ENCODE peak calls at places on chromosomes 6 and 20, in eight cellular contexts. One of them, this sample, is unnamed. For H3K27me3, H3K4me1 and H3K9me3, the result is how much of the 10 kb centered on the place peaks cover.

GRCh38 chr6:157756708-157757429 is 66.2 kb upstream of the SNX9 start:
- DNase-seq in right lobe of liver: peak
- DNase-seq in mammary epithelial cell: peak
- DNase-seq in GM23248: peak
- DNase-seq in HCT116: peak
- DNase-seq in aorta: peak
- DNase-seq in colonic mucosa: peak
- DNase-seq in mesenchymal stem cell: peak
- DNase-seq in this sample: peak

GRCh38 chr20:56820984-56821383 is 191.9 kb downstream of the TFAP2C start:
- DNase-seq in colonic mucosa: no peak
- DNase-seq in mesenchymal stem cell: no peak
- DNase-seq in GM23248: no peak
- DNase-seq in mammary epithelial cell: no peak
- DNase-seq in right lobe of liver: no peak
- DNase-seq in aorta: no peak
- DNase-seq in HCT116: no peak
- DNase-seq in this sample: no peak

GRCh38 chr20:60892095-60892813 is 359.8 kb upstream of the CDH4 start:
- DNase-seq in GM23248: no peak
- DNase-seq in HCT116: no peak
- DNase-seq in right lobe of liver: no peak
- DNase-seq in mesenchymal stem cell: no peak
- DNase-seq in mammary epithelial cell: no peak
- DNase-seq in aorta: no peak
- DNase-seq in colonic mucosa: no peak
- DNase-seq in this sample: no peak

GRCh38 chr6:99838607-99839006 is 155.4 kb downstream of the MCHR2 start:
- DNase-seq in mesenchymal stem cell: no peak
- DNase-seq in colonic mucosa: no peak
- DNase-seq in mammary epithelial cell: no peak
- DNase-seq in aorta: no peak
- DNase-seq in HCT116: no peak
- DNase-seq in right lobe of liver: no peak
- DNase-seq in GM23248: no peak
- DNase-seq in this sample: no peak

GRCh38 chr6:41712651-41713103 is 22.7 kb downstream of the TFEB start:
- DNase-seq in colonic mucosa: no peak
- DNase-seq in right lobe of liver: peak
- DNase-seq in HCT116: no peak
- DNase-seq in mammary epithelial cell: no peak
- DNase-seq in aorta: peak
- DNase-seq in mesenchymal stem cell: no peak
- DNase-seq in GM23248: peak
- DNase-seq in this sample: no peak

GRCh38 chr20:33689973-33690372 is 3.8 kb upstream of the E2F1 start:
- DNase-seq in mesenchymal stem cell: peak
- DNase-seq in mammary epithelial cell: no peak
- DNase-seq in HCT116: no peak
- DNase-seq in right lobe of liver: no peak
- DNase-seq in GM23248: peak
- DNase-seq in colonic mucosa: no peak
- DNase-seq in aorta: no peak
- DNase-seq in this sample: no peak

GRCh38 chr20:41398408-41398807 is 31.8 kb upstream of the EMILIN3 start:
- DNase-seq in right lobe of liver: no peak
- DNase-seq in HCT116: no peak
- DNase-seq in aorta: no peak
- DNase-seq in colonic mucosa: peak
- DNase-seq in mesenchymal stem cell: peak
- DNase-seq in GM23248: no peak
- DNase-seq in mammary epithelial cell: no peak
- DNase-seq in this sample: no peak

GRCh38 chr6:39791311-39791710 is 865 bp upstream of the DAAM2 start:
- DNase-seq in mammary epithelial cell: no peak
- DNase-seq in GM23248: peak
- DNase-seq in HCT116: no peak
- DNase-seq in aorta: no peak
- DNase-seq in colonic mucosa: no peak
- DNase-seq in mesenchymal stem cell: peak
- DNase-seq in right lobe of liver: no peak
- DNase-seq in this sample: no peak

GRCh38 chr20:22581437-22582385 is 2.7 kb downstream of the FOXA2 start:
- DNase-seq in aorta: no peak
- DNase-seq in HCT116: no peak
- DNase-seq in mesenchymal stem cell: no peak
- DNase-seq in GM23248: no peak
- DNase-seq in right lobe of liver: no peak
- DNase-seq in mammary epithelial cell: no peak
- DNase-seq in colonic mucosa: no peak
- DNase-seq in this sample: no peak

GRCh38 chr6:40535105-40535783 is 51.9 kb downstream of the LRFN2 start:
- DNase-seq in mesenchymal stem cell: no peak
- DNase-seq in right lobe of liver: no peak
- DNase-seq in GM23248: no peak
- DNase-seq in colonic mucosa: no peak
- DNase-seq in mammary epithelial cell: no peak
- DNase-seq in HCT116: no peak
- DNase-seq in aorta: peak
- DNase-seq in this sample: no peak

GRCh38 chr20:38298768-38299288 is 5.1 kb upstream of the BPI start:
- DNase-seq in HCT116: no peak
- DNase-seq in aorta: peak
- DNase-seq in mesenchymal stem cell: no peak
- DNase-seq in right lobe of liver: peak
- DNase-seq in colonic mucosa: peak
- DNase-seq in GM23248: peak
- DNase-seq in mammary epithelial cell: peak
- DNase-seq in this sample: no peak

GRCh38 chr6:129368076-129368475 is 341.9 kb downstream of the ARHGAP18 start:
- DNase-seq in mammary epithelial cell: no peak
- DNase-seq in GM23248: no peak
- DNase-seq in HCT116: no peak
- DNase-seq in colonic mucosa: no peak
- DNase-seq in mesenchymal stem cell: no peak
- DNase-seq in aorta: no peak
- DNase-seq in right lobe of liver: no peak
- DNase-seq in this sample: no peak

GRCh38 chr6:26502169-26502568 is 2.1 kb downstream of the BTN1A1 start:
- DNase-seq in aorta: no peak
- DNase-seq in GM23248: no peak
- DNase-seq in mammary epithelial cell: no peak
- DNase-seq in mesenchymal stem cell: no peak
- DNase-seq in right lobe of liver: no peak
- DNase-seq in colonic mucosa: no peak
- DNase-seq in HCT116: no peak
- DNase-seq in this sample: no peak

GRCh38 chr6:551405-551804 is 105.5 kb downstream of the HUS1B start:
- DNase-seq in aorta: no peak
- DNase-seq in colonic mucosa: no peak
- DNase-seq in mesenchymal stem cell: peak
- DNase-seq in GM23248: peak
- DNase-seq in right lobe of liver: no peak
- DNase-seq in mammary epithelial cell: peak
- DNase-seq in HCT116: no peak
- DNase-seq in this sample: peak

GRCh38 chr6:138371452-138371711 is 6.3 kb upstream of the SMIM28 start:
- DNase-seq in mesenchymal stem cell: no peak
- DNase-seq in colonic mucosa: no peak
- DNase-seq in GM23248: no peak
- DNase-seq in mammary epithelial cell: no peak
- DNase-seq in HCT116: no peak
- DNase-seq in aorta: no peak
- DNase-seq in right lobe of liver: peak
- DNase-seq in this sample: no peak

GRCh38 chr20:50758469-50758868 is 27.1 kb downstream of the PARD6B start:
- DNase-seq in GM23248: peak
- DNase-seq in mesenchymal stem cell: no peak
- DNase-seq in right lobe of liver: no peak
- DNase-seq in colonic mucosa: peak
- DNase-seq in aorta: no peak
- DNase-seq in HCT116: no peak
- DNase-seq in mammary epithelial cell: peak
- DNase-seq in this sample: no peak

GRCh38 chr6:10338151-10338550 is 76.7 kb downstream of the TFAP2A start:
- DNase-seq in mammary epithelial cell: no peak
- DNase-seq in mesenchymal stem cell: peak
- DNase-seq in HCT116: no peak
- DNase-seq in colonic mucosa: no peak
- DNase-seq in right lobe of liver: no peak
- DNase-seq in aorta: no peak
- DNase-seq in GM23248: no peak
- DNase-seq in this sample: no peak

GRCh38 chr20:56443654-56444540 is 24.5 kb upstream of the RTF2 start:
- DNase-seq in aorta: no peak
- DNase-seq in GM23248: no peak
- DNase-seq in right lobe of liver: no peak
- DNase-seq in HCT116: no peak
- DNase-seq in mesenchymal stem cell: peak
- DNase-seq in colonic mucosa: no peak
- DNase-seq in mammary epithelial cell: no peak
- DNase-seq in this sample: no peak

GRCh38 chr20:59074456-59074855 is 31.9 kb upstream of the PRELID3B start:
- DNase-seq in mammary epithelial cell: peak
- DNase-seq in mesenchymal stem cell: no peak
- DNase-seq in HCT116: no peak
- DNase-seq in GM23248: no peak
- DNase-seq in colonic mucosa: no peak
- DNase-seq in aorta: no peak
- DNase-seq in right lobe of liver: no peak
- DNase-seq in this sample: peak

GRCh38 chr6:106534564-106534982 is 94.7 kb downstream of the RTN4IP1 start:
- DNase-seq in mammary epithelial cell: no peak
- DNase-seq in mesenchymal stem cell: no peak
- DNase-seq in HCT116: no peak
- DNase-seq in right lobe of liver: no peak
- DNase-seq in GM23248: peak
- DNase-seq in colonic mucosa: no peak
- DNase-seq in aorta: no peak
- DNase-seq in this sample: no peak

GRCh38 chr6:111925296-111925695 is 52.0 kb upstream of the FYN start:
- DNase-seq in aorta: no peak
- DNase-seq in right lobe of liver: no peak
- DNase-seq in HCT116: no peak
- DNase-seq in mammary epithelial cell: peak
- DNase-seq in colonic mucosa: no peak
- DNase-seq in mesenchymal stem cell: peak
- DNase-seq in GM23248: peak
- DNase-seq in this sample: no peak

GRCh38 chr6:139926711-139927110 is 552.3 kb upstream of the CITED2 start:
- DNase-seq in right lobe of liver: no peak
- DNase-seq in mesenchymal stem cell: peak
- DNase-seq in HCT116: no peak
- DNase-seq in aorta: no peak
- DNase-seq in GM23248: peak
- DNase-seq in mammary epithelial cell: no peak
- DNase-seq in colonic mucosa: no peak
- DNase-seq in this sample: no peak

GRCh38 chr6:148776321-148776966 is 29.6 kb downstream of the UST start:
- DNase-seq in right lobe of liver: no peak
- DNase-seq in aorta: no peak
- DNase-seq in mammary epithelial cell: peak
- DNase-seq in mesenchymal stem cell: peak
- DNase-seq in colonic mucosa: no peak
- DNase-seq in HCT116: no peak
- DNase-seq in GM23248: peak
- DNase-seq in this sample: no peak

GRCh38 chr20:48094944-48095343 is 309.7 kb upstream of the SULF2 start:
- DNase-seq in GM23248: no peak
- DNase-seq in right lobe of liver: no peak
- DNase-seq in colonic mucosa: no peak
- DNase-seq in mesenchymal stem cell: no peak
- DNase-seq in mammary epithelial cell: no peak
- DNase-seq in HCT116: no peak
- DNase-seq in aorta: no peak
- DNase-seq in this sample: no peak
- H3K27me3 ChIP-seq in GM23248: under half
- H3K27me3 ChIP-seq in right lobe of liver: under half
- H3K27me3 ChIP-seq in colonic mucosa: under half
- H3K27me3 ChIP-seq in mesenchymal stem cell: under half
- H3K27me3 ChIP-seq in mammary epithelial cell: under half
- H3K27me3 ChIP-seq in HCT116: under half
- H3K27me3 ChIP-seq in aorta: under half
- H3K27me3 ChIP-seq in this sample: under half

GRCh38 chr20:25035924-25036323 is 22.0 kb downstream of the ACSS1 start:
- DNase-seq in GM23248: no peak
- DNase-seq in right lobe of liver: no peak
- DNase-seq in colonic mucosa: no peak
- DNase-seq in mesenchymal stem cell: no peak
- DNase-seq in aorta: no peak
- DNase-seq in HCT116: no peak
- DNase-seq in mammary epithelial cell: no peak
- DNase-seq in this sample: no peak
- H3K4me1 ChIP-seq in GM23248: under half
- H3K4me1 ChIP-seq in right lobe of liver: under half
- H3K4me1 ChIP-seq in colonic mucosa: half or more
- H3K4me1 ChIP-seq in mesenchymal stem cell: under half
- H3K4me1 ChIP-seq in aorta: under half
- H3K4me1 ChIP-seq in HCT116: under half
- H3K4me1 ChIP-seq in mammary epithelial cell: under half
- H3K4me1 ChIP-seq in this sample: under half

GRCh38 chr6:90497411-90497810 is 89.5 kb downstream of the MAP3K7 start:
- DNase-seq in GM23248: no peak
- DNase-seq in aorta: no peak
- DNase-seq in HCT116: no peak
- DNase-seq in colonic mucosa: no peak
- DNase-seq in mesenchymal stem cell: no peak
- DNase-seq in mammary epithelial cell: no peak
- DNase-seq in right lobe of liver: no peak
- DNase-seq in this sample: no peak

GRCh38 chr6:90494067-90494773 is 92.7 kb downstream of the MAP3K7 start:
- DNase-seq in mammary epithelial cell: no peak
- DNase-seq in colonic mucosa: no peak
- DNase-seq in HCT116: no peak
- DNase-seq in right lobe of liver: no peak
- DNase-seq in aorta: no peak
- DNase-seq in mesenchymal stem cell: no peak
- DNase-seq in GM23248: no peak
- DNase-seq in this sample: peak

GRCh38 chr6:90496191-90496590 is 90.7 kb downstream of the MAP3K7 start:
- DNase-seq in HCT116: no peak
- DNase-seq in right lobe of liver: no peak
- DNase-seq in mesenchymal stem cell: no peak
- DNase-seq in colonic mucosa: no peak
- DNase-seq in mammary epithelial cell: no peak
- DNase-seq in aorta: no peak
- DNase-seq in GM23248: no peak
- DNase-seq in this sample: peak

GRCh38 chr6:90495216-90495817 is 91.6 kb downstream of the MAP3K7 start:
- DNase-seq in colonic mucosa: no peak
- DNase-seq in GM23248: no peak
- DNase-seq in right lobe of liver: no peak
- DNase-seq in HCT116: no peak
- DNase-seq in mammary epithelial cell: no peak
- DNase-seq in aorta: no peak
- DNase-seq in mesenchymal stem cell: no peak
- DNase-seq in this sample: peak

GRCh38 chr6:90496617-90497016 is 90.3 kb downstream of the MAP3K7 start:
- DNase-seq in HCT116: no peak
- DNase-seq in aorta: no peak
- DNase-seq in mammary epithelial cell: no peak
- DNase-seq in right lobe of liver: no peak
- DNase-seq in colonic mucosa: no peak
- DNase-seq in mesenchymal stem cell: no peak
- DNase-seq in GM23248: no peak
- DNase-seq in this sample: no peak
- H3K9me3 ChIP-seq in HCT116: under half
- H3K9me3 ChIP-seq in aorta: under half
- H3K9me3 ChIP-seq in mammary epithelial cell: under half
- H3K9me3 ChIP-seq in right lobe of liver: under half
- H3K9me3 ChIP-seq in colonic mucosa: under half
- H3K9me3 ChIP-seq in mesenchymal stem cell: under half
- H3K9me3 ChIP-seq in GM23248: under half
- H3K9me3 ChIP-seq in this sample: under half

GRCh38 chr6:168284187-168284586 is 35.4 kb downstream of the DACT2 start:
- DNase-seq in GM23248: no peak
- DNase-seq in right lobe of liver: no peak
- DNase-seq in HCT116: no peak
- DNase-seq in mammary epithelial cell: no peak
- DNase-seq in aorta: no peak
- DNase-seq in colonic mucosa: no peak
- DNase-seq in mesenchymal stem cell: no peak
- DNase-seq in this sample: no peak
- H3K27me3 ChIP-seq in GM23248: under half
- H3K27me3 ChIP-seq in right lobe of liver: under half
- H3K27me3 ChIP-seq in HCT116: under half
- H3K27me3 ChIP-seq in mammary epithelial cell: under half
- H3K27me3 ChIP-seq in aorta: under half
- H3K27me3 ChIP-seq in colonic mucosa: under half
- H3K27me3 ChIP-seq in mesenchymal stem cell: under half
- H3K27me3 ChIP-seq in this sample: under half

This sample was measured in HAP-1.